ENCODE peak calls at places on chromosome 6, in four cellular contexts. Z, C, K and Q are unnamed samples.

GRCh38 chr6:155517282-155517681 is 61.6 kb upstream of the NOX3 start:
- DNase-seq in C (no peak), Z (no peak), K (peak; percentile 32), Q (no peak)

GRCh38 chr6:101433141-101433540 is 39.6 kb downstream of the GRIK2 start:
- DNase-seq in C (no peak), Z (no peak), K (no peak), Q (no peak)

GRCh38 chr6:142489722-142490610 is 188.2 kb downstream of the ADGRG6 start:
- DNase-seq in Z (no peak), K (no peak), C (no peak), Q (peak; percentile 62)

GRCh38 chr6:113461153-113461897 is 395.8 kb upstream of the MARCKS start:
- DNase-seq in K (no peak), Z (no peak), C (no peak), Q (no peak)

GRCh38 chr6:157143171-157143884 is 180.0 kb downstream of the TMEM242 start:
- DNase-seq in K (peak; percentile 12), Z (no peak), C (no peak), Q (peak; percentile 96)

GRCh38 chr6:113102761-113103160 is 754.4 kb upstream of the MARCKS start:
- DNase-seq in Z (no peak), K (peak; percentile 25), C (no peak), Q (peak; percentile 39)

GRCh38 chr6:24052632-24053031 is 73.4 kb upstream of the NRSN1 start:
- DNase-seq in C (no peak), K (no peak), Z (no peak), Q (no peak)

GRCh38 chr6:140371360-140371870 is 997.0 kb upstream of the CITED2 start:
- DNase-seq in C (no peak), K (no peak), Z (no peak), Q (no peak)

GRCh38 chr6:43984442-43985321 is 142.6 kb downstream of the MRPL14 start:
- DNase-seq in Z (peak; percentile 15), C (no peak), K (no peak), Q (no peak)

GRCh38 chr6:158011980-158012566 is 30.4 kb downstream of the SYNJ2 start:
- DNase-seq in Z (no peak), C (no peak), K (no peak), Q (no peak)

GRCh38 chr6:83962592-83962991 is 71.0 kb upstream of the MRAP2 start:
- DNase-seq in C (no peak), Z (no peak), K (no peak), Q (no peak)

GRCh38 chr6:44049163-44049988 is 77.9 kb downstream of the MRPL14 start:
- DNase-seq in C (no peak), Z (no peak), K (peak; percentile 88), Q (peak; percentile 58)

GRCh38 chr6:170441316-170441715 is 111.8 kb downstream of the PSMB1 start:
- DNase-seq in K (no peak), C (no peak), Z (no peak), Q (peak; percentile 69)

GRCh38 chr6:45642331-45643126 is 264.8 kb upstream of the SUPT3H start:
- DNase-seq in C (no peak), K (no peak), Z (no peak), Q (no peak)

GRCh38 chr6:51090343-51090742 is 271.7 kb downstream of the TFAP2B start:
- DNase-seq in Z (no peak), C (no peak), K (no peak), Q (no peak)

GRCh38 chr6:8130399-8130798 is 28.1 kb upstream of the EEF1E1 start:
- DNase-seq in C (no peak), Z (no peak), K (no peak), Q (peak; percentile 32)

GRCh38 chr6:111691345-111692225 is 85.9 kb upstream of the TRAF3IP2 start:
- DNase-seq in K (no peak), C (no peak), Z (no peak), Q (no peak)

GRCh38 chr6:44257007-44257752 is at the start of gene SLC35B2:
- DNase-seq in K (peak; percentile 72), Z (peak; percentile 67), C (peak; percentile 87), Q (peak; percentile 81)

GRCh38 chr6:152089992-152090391 is 282.5 kb downstream of the ESR1 start:
- DNase-seq in K (peak; percentile 72), Z (no peak), C (no peak), Q (peak; percentile 83)

GRCh38 chr6:24584390-24584735 is 61.6 kb downstream of the KIAA0319 start:
- DNase-seq in C (no peak), Z (no peak), K (no peak), Q (no peak)

GRCh38 chr6:156423829-156424228 is 353.3 kb upstream of the ARID1B start:
- DNase-seq in C (no peak), K (no peak), Z (no peak), Q (no peak)

GRCh38 chr6:163262080-163262479 is 152.4 kb upstream of the QKI start:
- DNase-seq in K (no peak), C (no peak), Z (no peak), Q (no peak)

GRCh38 chr6:16404456-16404855 is 166.1 kb downstream of the GMPR start:
- DNase-seq in C (no peak), K (no peak), Z (no peak), Q (no peak)

GRCh38 chr6:36820700-36821580 is 18.3 kb downstream of the CPNE5 start:
- DNase-seq in Z (no peak), K (no peak), C (no peak), Q (peak; percentile 62)

GRCh38 chr6:4707011-4707410 is 69.2 kb upstream of the CDYL start:
- DNase-seq in K (peak; percentile 92), Z (no peak), C (no peak), Q (no peak)

GRCh38 chr6:117143647-117144046 is 121.7 kb upstream of the VGLL2 start:
- DNase-seq in Z (no peak), K (no peak), C (no peak), Q (no peak)

GRCh38 chr6:149696904-149697303 is 21.0 kb downstream of the LATS1 start:
- DNase-seq in Z (no peak), C (no peak), K (peak; percentile 36), Q (peak; percentile 41)

GRCh38 chr6:37284781-37285180 is 26.8 kb upstream of the TMEM217 start:
- DNase-seq in K (no peak), Z (no peak), C (no peak), Q (no peak)

GRCh38 chr6:17015144-17015543 is 86.7 kb upstream of the STMND1 start:
- DNase-seq in K (peak; percentile 76), Z (no peak), C (no peak), Q (peak; percentile 96)

GRCh38 chr6:27334141-27334540 is 22.1 kb upstream of the POM121L2 start:
- DNase-seq in K (no peak), Z (no peak), C (no peak), Q (no peak)

GRCh38 chr6:111357680-111358079 is 125.3 kb downstream of the REV3L start:
- DNase-seq in K (no peak), C (no peak), Z (no peak), Q (peak; percentile 60)

GRCh38 chr6:130913119-130913518 is 85.9 kb downstream of the SMLR1 start:
- DNase-seq in C (no peak), Z (no peak), K (no peak), Q (no peak)

GRCh38 chr6:170108890-170109587 is 181.8 kb downstream of the DLL1 start:
- DNase-seq in Z (peak; percentile 5), C (no peak), K (no peak), Q (no peak)

GRCh38 chr6:54050750-54051149 is 60.5 kb upstream of the MLIP start:
- DNase-seq in C (no peak), K (no peak), Z (no peak), Q (peak; percentile 21)

GRCh38 chr6:40419881-40420705 is 167.1 kb downstream of the LRFN2 start:
- DNase-seq in C (no peak), Z (no peak), K (no peak), Q (no peak)

GRCh38 chr6:40417031-40417430 is 170.1 kb downstream of the LRFN2 start:
- DNase-seq in C (no peak), Z (no peak), K (no peak), Q (no peak)

GRCh38 chr6:40414617-40415016 is 172.5 kb downstream of the LRFN2 start:
- DNase-seq in Z (no peak), K (no peak), C (no peak), Q (no peak)

GRCh38 chr6:40425192-40425919 is 161.8 kb downstream of the LRFN2 start:
- DNase-seq in Z (peak; percentile 84), C (peak; percentile 1), K (no peak), Q (no peak)

DNA sequence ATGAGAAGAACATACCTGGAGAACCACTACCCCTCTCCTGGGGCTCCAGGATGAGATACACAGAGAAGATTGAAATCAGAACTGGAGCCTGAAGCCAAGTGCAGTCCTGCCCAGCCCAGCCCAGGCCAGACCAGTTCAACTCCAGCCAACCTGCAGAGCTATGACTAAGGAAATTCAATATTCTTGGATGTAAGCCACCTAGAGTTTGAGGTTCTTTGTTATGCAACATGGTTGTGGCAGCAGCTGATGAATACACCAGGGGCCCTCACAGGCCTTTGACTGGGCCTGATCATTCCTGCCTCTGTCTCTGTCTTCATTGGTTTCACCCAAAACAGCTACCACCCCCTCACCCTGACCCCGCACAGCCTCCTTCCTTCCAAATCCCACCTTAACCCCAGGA is 167.8 kb downstream of the LRFN2 start:
- DNase-seq in Z (no peak), C (no peak), K (peak; percentile 43), Q (no peak)
- H3K27ac ChIP-seq in Z (no peak overlapping the region), C (no peak overlapping the region), K (no peak overlapping the region), Q (no peak overlapping the region)

GRCh38 chr6:166637001-166637400 is 9.9 kb upstream of the RPS6KA2 start:
- DNase-seq in K (no peak), C (no peak), Z (no peak), Q (no peak)
- H3K27ac ChIP-seq in K (no peak overlapping the region), C (no peak overlapping the region), Z (no peak overlapping the region), Q (no peak overlapping the region)

DNA sequence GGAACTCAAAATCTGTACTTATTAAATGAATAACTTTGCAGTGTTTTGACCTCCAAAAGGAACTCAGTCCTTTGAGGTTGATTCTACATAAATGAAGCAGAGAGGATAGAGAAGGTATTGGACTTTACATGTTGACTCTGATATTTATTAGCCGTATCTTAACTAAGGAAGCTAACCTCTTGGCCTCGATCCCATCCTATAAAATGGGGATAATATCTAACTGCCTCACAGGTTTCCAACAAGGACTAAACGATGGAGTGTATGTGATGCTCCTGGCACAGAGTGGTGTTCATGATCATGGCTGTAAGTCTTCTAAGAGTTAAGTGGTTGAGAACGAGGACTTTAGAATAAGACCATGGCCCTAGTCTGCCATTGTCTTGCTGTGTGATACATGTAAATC is 24.2 kb upstream of the MAP3K4 start:
- DNase-seq in Z (no peak), K (no peak), C (no peak), Q (no peak)
- H3K27ac ChIP-seq in Z (no peak overlapping the region), K (no peak overlapping the region), C (no peak overlapping the region), Q (no peak overlapping the region)

GRCh38 chr6:127298475-127298874 is 31.8 kb downstream of the RNF146 start:
- DNase-seq in C (no peak), Z (no peak), K (no peak), Q (no peak)

GRCh38 chr6:127299522-127300240 is 33.0 kb downstream of the RNF146 start:
- DNase-seq in C (no peak), Z (no peak), K (peak; percentile 6), Q (no peak)

GRCh38 chr6:127301199-127301700 is 34.6 kb downstream of the RNF146 start:
- DNase-seq in Z (no peak), C (no peak), K (no peak), Q (peak; percentile 75)

GRCh38 chr6:127302728-127303675 is 36.3 kb downstream of the RNF146 start:
- DNase-seq in C (no peak), Z (no peak), K (peak; percentile 74), Q (peak; percentile 65)

GRCh38 chr6:127300411-127300810 is 33.7 kb downstream of the RNF146 start:
- DNase-seq in C (no peak), Z (no peak), K (peak; percentile 23), Q (peak; percentile 70)
- H3K27ac ChIP-seq in C (no peak overlapping the region), Z (no peak overlapping the region), K (no peak overlapping the region), Q (peak overlapping the region; percentile 73)